ENCODE peak calls at places on chromosome 19, in five cellular contexts. I, T, B, X and H are unnamed samples.

GRCh38 chr19:14432817-14433453 is at the start of gene PKN1:
- DNase-seq in I (peak; percentile 76), T (no peak), B (peak; percentile 81), X (no peak), H (no peak)

GRCh38 chr19:45163156-45163555 is 2.4 kb upstream of the NKPD1 start:
- DNase-seq in I (no peak), T (no peak), B (no peak), X (no peak), H (no peak)

GRCh38 chr19:42175952-42176648 is 41.4 kb downstream of the DEDD2 start:
- DNase-seq in I (peak; percentile 75), T (no peak), B (no peak), X (no peak), H (no peak)

GRCh38 chr19:49929121-49929610 is at the start of the genes ATF5 and NUP62:
- DNase-seq in I (peak; percentile 98), T (peak; percentile 81), B (peak; percentile 93), X (peak; percentile 83), H (no peak)

GRCh38 chr19:41882568-41883462 is at the start of gene ARHGEF1:
- DNase-seq in I (peak; percentile 44), T (no peak), B (peak; percentile 44), X (no peak), H (no peak)

GRCh38 chr19:20365146-20365545 is 198.1 kb downstream of the ZNF486 start:
- DNase-seq in I (no peak), T (no peak), B (no peak), X (no peak), H (no peak)

GRCh38 chr19:15159251-15159650 is 41.5 kb downstream of the NOTCH3 start:
- DNase-seq in I (peak; percentile 36), T (no peak), B (no peak), X (no peak), H (no peak)

GRCh38 chr19:16405797-16406196 is 66.0 kb downstream of the EPS15L1 start:
- DNase-seq in I (no peak), T (no peak), B (no peak), X (no peak), H (no peak)

GRCh38 chr19:41411682-41412265 is 14.2 kb downstream of the BCKDHA start:
- DNase-seq in I (no peak), T (no peak), B (no peak), X (no peak), H (no peak)

GRCh38 chr19:35216026-35216832 is 12.3 kb downstream of the FAM187B start:
- DNase-seq in I (no peak), T (no peak), B (no peak), X (no peak), H (no peak)

GRCh38 chr19:8306235-8307054 is 1.7 kb downstream of the CD320 start:
- DNase-seq in I (no peak), T (no peak), B (no peak), X (no peak), H (no peak)

GRCh38 chr19:46478356-46478986 is 7.1 kb upstream of the PNMA8A start:
- DNase-seq in I (peak; percentile 66), T (peak; percentile 12), B (no peak), X (peak; percentile 57), H (no peak)

GRCh38 chr19:51365211-51366049 is 758 bp downstream of the ETFB start:
- DNase-seq in I (peak; percentile 38), T (no peak), B (no peak), X (no peak), H (no peak)

GRCh38 chr19:5915782-5916165 is 1.7 kb downstream of the CAPS start:
- DNase-seq in I (no peak), T (no peak), B (no peak), X (no peak), H (no peak)